ENCODE peak calls at places on chromosomes 13 and 19, in ten cellular contexts. Y is stimulated activated CD8-positive, alpha-beta memory T cell treated with anti-CD3 and anti-CD28 coated beads, Interleukin-2, amount 100 ng/mL, for 48 hours; R is CD4-positive, alpha-beta memory T cell; H is Calu3; X is activated T-cell treated with anti-CD3 and anti-CD28 coated beads for 1 hour; T is activated CD4-positive, alpha-beta T cell treated with anti-CD3 and anti-CD28 coated beads for 1 hour; F is IMR-90; V is A549; W is epithelial cell of proximal tubule; O is GM06990. P is an unnamed sample.

GRCh38 chr19:48645652-48646191 is at the start of gene CA11:
- DNase-seq in Y (no peak), R (no peak), H (no peak), X (no peak), T (no peak), F (no peak), V (no peak), W (no peak), O (no peak), P (no peak)

GRCh38 chr13:68846663-68847062 is 1261.0 kb upstream of the ATXN8OS start:
- DNase-seq in Y (no peak), R (no peak), H (no peak), X (no peak), T (no peak), F (no peak), V (no peak), W (no peak), O (no peak), P (no peak)

GRCh38 chr13:43473437-43473836 is 313.3 kb downstream of the ENOX1 start:
- DNase-seq in Y (no peak), R (no peak), H (no peak), X (no peak), T (no peak), F (no peak), V (no peak), W (no peak), O (no peak), P (no peak)

GRCh38 chr13:98275711-98276171 is 98.7 kb upstream of the RNF113B start:
- DNase-seq in Y (no peak), R (no peak), H (no peak), X (no peak), T (no peak), F (no peak), V (no peak), W (no peak), O (no peak), P (no peak)

GRCh38 chr13:78160793-78161192 is 242.2 kb upstream of the EDNRB start:
- DNase-seq in Y (no peak), R (no peak), H (no peak), X (no peak), T (no peak), F (peak), V (no peak), W (no peak), O (no peak), P (peak)

GRCh38 chr19:33438016-33438671 is 64.6 kb downstream of the CEBPG start:
- DNase-seq in Y (no peak), R (no peak), H (no peak), X (no peak), T (no peak), F (peak), V (peak), W (no peak), O (no peak), P (no peak)

GRCh38 chr13:43573787-43574562 is 212.8 kb downstream of the ENOX1 start:
- DNase-seq in Y (no peak), R (no peak), H (no peak), X (no peak), T (no peak), F (no peak), V (no peak), W (no peak), O (no peak), P (peak)

GRCh38 chr13:97369269-97369893 is 64.6 kb upstream of the RAP2A start:
- DNase-seq in Y (no peak), R (peak), H (no peak), X (no peak), T (no peak), F (no peak), V (no peak), W (no peak), O (peak), P (peak)

GRCh38 chr13:21365574-21365973 is 93.5 kb downstream of the ZDHHC20 start:
- DNase-seq in Y (no peak), R (peak), H (no peak), X (peak), T (no peak), F (no peak), V (no peak), W (no peak), O (no peak), P (no peak)

GRCh38 chr19:29805026-29805925 is 6.5 kb upstream of the CCNE1 start:
- DNase-seq in Y (no peak), R (no peak), H (no peak), X (no peak), T (no peak), F (peak), V (no peak), W (peak), O (no peak), P (peak)

GRCh38 chr19:30066781-30067759 is 125.0 kb downstream of the URI1 start:
- DNase-seq in Y (no peak), R (no peak), H (no peak), X (no peak), T (no peak), F (no peak), V (no peak), W (no peak), O (no peak), P (no peak)